ENCODE peak calls at places on chromosome 5, in five cellular contexts. C is smooth muscle cell of the brain vasculature; K is activated T-cell treated with anti-CD3 and anti-CD28 coated beads, Interleukin-2, amount 50 U/mL, for 4 hours; U is uterus; Y is type B pancreatic cell. V is an unnamed sample.

GRCh38 chr5:93461751-93462150 is 119.3 kb downstream of the NR2F1-AS1 start:
- DNase-seq in U (no peak), Y (no peak), K (no peak), C (no peak), V (no peak)

GRCh38 chr5:178153530-178154340 is at the start of gene NHP2:
- DNase-seq in Y (peak; percentile 97), K (peak; percentile 98), C (peak; percentile 97), U (peak; percentile 100), V (peak; percentile 93)

GRCh38 chr5:1483064-1483463 is 37.8 kb upstream of the SLC6A3 start:
- DNase-seq in U (no peak), C (no peak), Y (no peak), K (no peak), V (no peak)

GRCh38 chr5:111830333-111830732 is 73.3 kb upstream of the NREP start:
- DNase-seq in C (no peak), U (no peak), Y (no peak), K (no peak), V (no peak)

GRCh38 chr5:2163940-2164490 is 281.3 kb upstream of the IRX4 start:
- DNase-seq in Y (no peak), C (no peak), U (no peak), K (no peak), V (no peak)

GRCh38 chr5:103562084-103562452 is 521 bp downstream of the NUDT12 start:
- DNase-seq in Y (no peak), C (no peak), K (no peak), U (no peak), V (no peak)

GRCh38 chr5:179828756-179829421 is 8.2 kb downstream of the SQSTM1 start:
- DNase-seq in K (no peak), Y (no peak), C (no peak), U (no peak), V (no peak)

GRCh38 chr5:80654054-80654390 is 430 bp upstream of the MSH3 start:
- DNase-seq in Y (no peak), C (no peak), U (no peak), K (no peak), V (no peak)

GRCh38 chr5:90020575-90021535 is 388.7 kb downstream of the CETN3 start:
- DNase-seq in K (no peak), C (peak; percentile 72), U (no peak), Y (no peak), V (peak; percentile 57)

GRCh38 chr5:72065751-72066255 is 41.5 kb upstream of the MAP1B start:
- DNase-seq in Y (no peak), C (no peak), U (no peak), K (no peak), V (no peak)

GRCh38 chr5:95005811-95006210 is 279.1 kb downstream of the MCTP1 start:
- DNase-seq in U (no peak), K (no peak), C (no peak), Y (no peak), V (no peak)

V was measured in glomerular endothelial cell.